ENCODE peak calls at places on chromosomes 7 and 10, in seven cellular contexts. One of them, this sample, is unnamed.

GRCh38 chr7:123271231-123271630 is 71.5 kb upstream of the SLC13A1 start:
- DNase-seq in activated naive CD8-positive, alpha-beta T cell treated with anti-CD3 and anti-CD28 coated beads for 36 hours: no peak
- DNase-seq in fibroblast of gingiva: no peak
- DNase-seq in tibial artery: no peak
- DNase-seq in left ventricle myocardium inferior: no peak
- DNase-seq in GM19239: no peak
- DNase-seq in stimulated activated CD8-positive, alpha-beta memory T cell treated with anti-CD3 and anti-CD28 coated beads, Interleukin-2, amount 100 ng/mL, for 1 hour: no peak
- DNase-seq in this sample: no peak

GRCh38 chr7:23471090-23471859 is 984 bp upstream of the IGF2BP3 start:
- DNase-seq in activated naive CD8-positive, alpha-beta T cell treated with anti-CD3 and anti-CD28 coated beads for 36 hours: peak
- DNase-seq in fibroblast of gingiva: peak
- DNase-seq in tibial artery: no peak
- DNase-seq in left ventricle myocardium inferior: no peak
- DNase-seq in GM19239: peak
- DNase-seq in stimulated activated CD8-positive, alpha-beta memory T cell treated with anti-CD3 and anti-CD28 coated beads, Interleukin-2, amount 100 ng/mL, for 1 hour: no peak
- DNase-seq in this sample: no peak

GRCh38 chr10:18233775-18234174 is 93.6 kb downstream of the CACNB2 start:
- DNase-seq in activated naive CD8-positive, alpha-beta T cell treated with anti-CD3 and anti-CD28 coated beads for 36 hours: no peak
- DNase-seq in fibroblast of gingiva: no peak
- DNase-seq in tibial artery: no peak
- DNase-seq in left ventricle myocardium inferior: peak
- DNase-seq in GM19239: no peak
- DNase-seq in stimulated activated CD8-positive, alpha-beta memory T cell treated with anti-CD3 and anti-CD28 coated beads, Interleukin-2, amount 100 ng/mL, for 1 hour: no peak
- DNase-seq in this sample: no peak

GRCh38 chr10:66535418-66535817 is 390.4 kb upstream of the LRRTM3 start:
- DNase-seq in activated naive CD8-positive, alpha-beta T cell treated with anti-CD3 and anti-CD28 coated beads for 36 hours: no peak
- DNase-seq in fibroblast of gingiva: no peak
- DNase-seq in tibial artery: no peak
- DNase-seq in left ventricle myocardium inferior: no peak
- DNase-seq in GM19239: no peak
- DNase-seq in stimulated activated CD8-positive, alpha-beta memory T cell treated with anti-CD3 and anti-CD28 coated beads, Interleukin-2, amount 100 ng/mL, for 1 hour: no peak
- DNase-seq in this sample: no peak

GRCh38 chr10:21421016-21421415 is 104.5 kb downstream of the SKIDA1 start:
- DNase-seq in activated naive CD8-positive, alpha-beta T cell treated with anti-CD3 and anti-CD28 coated beads for 36 hours: no peak
- DNase-seq in fibroblast of gingiva: no peak
- DNase-seq in tibial artery: no peak
- DNase-seq in left ventricle myocardium inferior: no peak
- DNase-seq in GM19239: no peak
- DNase-seq in stimulated activated CD8-positive, alpha-beta memory T cell treated with anti-CD3 and anti-CD28 coated beads, Interleukin-2, amount 100 ng/mL, for 1 hour: no peak
- DNase-seq in this sample: no peak

GRCh38 chr7:16318989-16319915 is 102.1 kb downstream of the CRPPA start:
- DNase-seq in activated naive CD8-positive, alpha-beta T cell treated with anti-CD3 and anti-CD28 coated beads for 36 hours: no peak
- DNase-seq in fibroblast of gingiva: no peak
- DNase-seq in tibial artery: no peak
- DNase-seq in left ventricle myocardium inferior: no peak
- DNase-seq in GM19239: no peak
- DNase-seq in stimulated activated CD8-positive, alpha-beta memory T cell treated with anti-CD3 and anti-CD28 coated beads, Interleukin-2, amount 100 ng/mL, for 1 hour: no peak
- DNase-seq in this sample: no peak

GRCh38 chr7:158362912-158363905 is 224.4 kb downstream of the PTPRN2 start:
- DNase-seq in activated naive CD8-positive, alpha-beta T cell treated with anti-CD3 and anti-CD28 coated beads for 36 hours: no peak
- DNase-seq in fibroblast of gingiva: no peak
- DNase-seq in tibial artery: no peak
- DNase-seq in left ventricle myocardium inferior: no peak
- DNase-seq in GM19239: no peak
- DNase-seq in stimulated activated CD8-positive, alpha-beta memory T cell treated with anti-CD3 and anti-CD28 coated beads, Interleukin-2, amount 100 ng/mL, for 1 hour: no peak
- DNase-seq in this sample: no peak

GRCh38 chr10:98950106-98950505 is 285.5 kb downstream of the HPSE2 start:
- DNase-seq in activated naive CD8-positive, alpha-beta T cell treated with anti-CD3 and anti-CD28 coated beads for 36 hours: no peak
- DNase-seq in fibroblast of gingiva: no peak
- DNase-seq in tibial artery: no peak
- DNase-seq in left ventricle myocardium inferior: no peak
- DNase-seq in GM19239: no peak
- DNase-seq in stimulated activated CD8-positive, alpha-beta memory T cell treated with anti-CD3 and anti-CD28 coated beads, Interleukin-2, amount 100 ng/mL, for 1 hour: no peak
- DNase-seq in this sample: no peak

GRCh38 chr7:27179503-27180430 is 5.3 kb downstream of the HOXA11 start:
- DNase-seq in activated naive CD8-positive, alpha-beta T cell treated with anti-CD3 and anti-CD28 coated beads for 36 hours: peak
- DNase-seq in fibroblast of gingiva: peak
- DNase-seq in tibial artery: peak
- DNase-seq in left ventricle myocardium inferior: peak
- DNase-seq in GM19239: peak
- DNase-seq in stimulated activated CD8-positive, alpha-beta memory T cell treated with anti-CD3 and anti-CD28 coated beads, Interleukin-2, amount 100 ng/mL, for 1 hour: peak
- DNase-seq in this sample: no peak

GRCh38 chr7:140008755-140009610 is 53.8 kb downstream of the PARP12 start:
- DNase-seq in activated naive CD8-positive, alpha-beta T cell treated with anti-CD3 and anti-CD28 coated beads for 36 hours: no peak
- DNase-seq in fibroblast of gingiva: no peak
- DNase-seq in tibial artery: no peak
- DNase-seq in left ventricle myocardium inferior: no peak
- DNase-seq in GM19239: no peak
- DNase-seq in stimulated activated CD8-positive, alpha-beta memory T cell treated with anti-CD3 and anti-CD28 coated beads, Interleukin-2, amount 100 ng/mL, for 1 hour: no peak
- DNase-seq in this sample: no peak

GRCh38 chr10:89805599-89806013 is 104.2 kb downstream of the KIF20B start:
- DNase-seq in activated naive CD8-positive, alpha-beta T cell treated with anti-CD3 and anti-CD28 coated beads for 36 hours: peak
- DNase-seq in fibroblast of gingiva: no peak
- DNase-seq in tibial artery: no peak
- DNase-seq in left ventricle myocardium inferior: no peak
- DNase-seq in GM19239: no peak
- DNase-seq in stimulated activated CD8-positive, alpha-beta memory T cell treated with anti-CD3 and anti-CD28 coated beads, Interleukin-2, amount 100 ng/mL, for 1 hour: no peak
- DNase-seq in this sample: no peak

GRCh38 chr10:98460837-98461499 is 14.2 kb upstream of the HPS1 start:
- DNase-seq in activated naive CD8-positive, alpha-beta T cell treated with anti-CD3 and anti-CD28 coated beads for 36 hours: no peak
- DNase-seq in fibroblast of gingiva: peak
- DNase-seq in tibial artery: peak
- DNase-seq in left ventricle myocardium inferior: no peak
- DNase-seq in GM19239: no peak
- DNase-seq in stimulated activated CD8-positive, alpha-beta memory T cell treated with anti-CD3 and anti-CD28 coated beads, Interleukin-2, amount 100 ng/mL, for 1 hour: no peak
- DNase-seq in this sample: no peak

GRCh38 chr10:98383869-98384268 is 31.1 kb downstream of the PYROXD2 start:
- DNase-seq in activated naive CD8-positive, alpha-beta T cell treated with anti-CD3 and anti-CD28 coated beads for 36 hours: no peak
- DNase-seq in fibroblast of gingiva: no peak
- DNase-seq in tibial artery: no peak
- DNase-seq in left ventricle myocardium inferior: no peak
- DNase-seq in GM19239: no peak
- DNase-seq in stimulated activated CD8-positive, alpha-beta memory T cell treated with anti-CD3 and anti-CD28 coated beads, Interleukin-2, amount 100 ng/mL, for 1 hour: no peak
- DNase-seq in this sample: no peak

GRCh38 chr7:46930336-46930735 is 651.6 kb downstream of the TNS3 start:
- DNase-seq in activated naive CD8-positive, alpha-beta T cell treated with anti-CD3 and anti-CD28 coated beads for 36 hours: no peak
- DNase-seq in fibroblast of gingiva: peak
- DNase-seq in tibial artery: peak
- DNase-seq in left ventricle myocardium inferior: no peak
- DNase-seq in GM19239: no peak
- DNase-seq in stimulated activated CD8-positive, alpha-beta memory T cell treated with anti-CD3 and anti-CD28 coated beads, Interleukin-2, amount 100 ng/mL, for 1 hour: no peak
- DNase-seq in this sample: no peak

GRCh38 chr7:70951271-70951962 is 180.5 kb upstream of the GALNT17 start:
- DNase-seq in activated naive CD8-positive, alpha-beta T cell treated with anti-CD3 and anti-CD28 coated beads for 36 hours: no peak
- DNase-seq in fibroblast of gingiva: no peak
- DNase-seq in tibial artery: no peak
- DNase-seq in left ventricle myocardium inferior: no peak
- DNase-seq in GM19239: no peak
- DNase-seq in stimulated activated CD8-positive, alpha-beta memory T cell treated with anti-CD3 and anti-CD28 coated beads, Interleukin-2, amount 100 ng/mL, for 1 hour: no peak
- DNase-seq in this sample: no peak

GRCh38 chr10:115975506-115975905 is 297.5 kb downstream of the GFRA1 start:
- DNase-seq in activated naive CD8-positive, alpha-beta T cell treated with anti-CD3 and anti-CD28 coated beads for 36 hours: no peak
- DNase-seq in fibroblast of gingiva: no peak
- DNase-seq in tibial artery: no peak
- DNase-seq in left ventricle myocardium inferior: no peak
- DNase-seq in GM19239: no peak
- DNase-seq in stimulated activated CD8-positive, alpha-beta memory T cell treated with anti-CD3 and anti-CD28 coated beads, Interleukin-2, amount 100 ng/mL, for 1 hour: no peak
- DNase-seq in this sample: no peak

GRCh38 chr7:4048336-4048735 is 633.8 kb upstream of the FOXK1 start:
- DNase-seq in activated naive CD8-positive, alpha-beta T cell treated with anti-CD3 and anti-CD28 coated beads for 36 hours: no peak
- DNase-seq in fibroblast of gingiva: no peak
- DNase-seq in tibial artery: no peak
- DNase-seq in left ventricle myocardium inferior: no peak
- DNase-seq in GM19239: no peak
- DNase-seq in stimulated activated CD8-positive, alpha-beta memory T cell treated with anti-CD3 and anti-CD28 coated beads, Interleukin-2, amount 100 ng/mL, for 1 hour: no peak
- DNase-seq in this sample: no peak

GRCh38 chr10:76632158-76633051 is 1005.2 kb downstream of the KCNMA1 start:
- DNase-seq in activated naive CD8-positive, alpha-beta T cell treated with anti-CD3 and anti-CD28 coated beads for 36 hours: no peak
- DNase-seq in fibroblast of gingiva: no peak
- DNase-seq in tibial artery: no peak
- DNase-seq in left ventricle myocardium inferior: no peak
- DNase-seq in GM19239: no peak
- DNase-seq in stimulated activated CD8-positive, alpha-beta memory T cell treated with anti-CD3 and anti-CD28 coated beads, Interleukin-2, amount 100 ng/mL, for 1 hour: no peak
- DNase-seq in this sample: no peak

GRCh38 chr7:4739528-4739992 is 35.9 kb upstream of the AP5Z1 start:
- DNase-seq in activated naive CD8-positive, alpha-beta T cell treated with anti-CD3 and anti-CD28 coated beads for 36 hours: peak
- DNase-seq in fibroblast of gingiva: no peak
- DNase-seq in tibial artery: no peak
- DNase-seq in left ventricle myocardium inferior: no peak
- DNase-seq in GM19239: no peak
- DNase-seq in stimulated activated CD8-positive, alpha-beta memory T cell treated with anti-CD3 and anti-CD28 coated beads, Interleukin-2, amount 100 ng/mL, for 1 hour: no peak
- DNase-seq in this sample: peak